ENCODE peak calls at places on chromosomes 4 and X, in six cellular contexts. M is A549, B is IMR-90, V is K562, E is HepG2, Q is GM12878. X is an unnamed sample.

GRCh38 chr4:67393699-67394281 is 151.5 kb downstream of the CENPC start:
- DNase-seq in V (peak), Q (no peak), B (peak), E (peak), M (peak), X (no peak)

GRCh38 chr4:1208970-1209704 is 36.8 kb upstream of the SPON2 start:
- DNase-seq in B (peak), M (no peak), Q (no peak), E (no peak), V (no peak), X (no peak)

GRCh38 chr4:127203561-127204260 is 429.0 kb upstream of the INTU start:
- DNase-seq in M (no peak), E (no peak), V (no peak), B (peak), Q (no peak), X (no peak)

GRCh38 chrX:38701073-38701472 is 100.2 kb upstream of the MID1IP1 start:
- DNase-seq in E (no peak), Q (no peak), M (no peak), V (peak), B (no peak), X (no peak)

GRCh38 chr4:7971159-7971631 is 31.5 kb upstream of the AFAP1 start:
- DNase-seq in B (no peak), M (no peak), V (no peak), E (no peak), Q (no peak), X (no peak)

GRCh38 chr4:36385951-36386561 is 104.6 kb downstream of the DTHD1 start:
- DNase-seq in V (no peak), Q (peak), M (no peak), E (no peak), B (no peak), X (no peak)

GRCh38 chr4:87005690-87006461 is 71.1 kb downstream of the AFF1 start:
- DNase-seq in E (no peak), Q (peak), V (peak), M (no peak), B (no peak), X (no peak)

GRCh38 chrX:113980953-113981352 is 602.9 kb upstream of the HTR2C start:
- DNase-seq in M (no peak), E (no peak), V (no peak), Q (no peak), B (no peak), X (no peak)

GRCh38 chr4:99945718-99946345 is 586 bp downstream of the DNAJB14 start:
- DNase-seq in V (peak), B (peak), M (no peak), Q (no peak), E (peak), X (peak)

GRCh38 chrX:9374537-9374936 is 90.3 kb upstream of the TBL1X start:
- DNase-seq in Q (no peak), B (no peak), M (no peak), V (no peak), E (no peak), X (no peak)

GRCh38 chrX:155767101-155767878 is 113.9 kb upstream of the VAMP7 start:
- DNase-seq in V (peak), B (peak), Q (peak), E (no peak), M (peak), X (peak)

GRCh38 chr4:102693266-102693850 is 67.4 kb downstream of the MANBA start:
- DNase-seq in Q (no peak), V (no peak), E (no peak), M (no peak), B (peak), X (no peak)

DNA sequence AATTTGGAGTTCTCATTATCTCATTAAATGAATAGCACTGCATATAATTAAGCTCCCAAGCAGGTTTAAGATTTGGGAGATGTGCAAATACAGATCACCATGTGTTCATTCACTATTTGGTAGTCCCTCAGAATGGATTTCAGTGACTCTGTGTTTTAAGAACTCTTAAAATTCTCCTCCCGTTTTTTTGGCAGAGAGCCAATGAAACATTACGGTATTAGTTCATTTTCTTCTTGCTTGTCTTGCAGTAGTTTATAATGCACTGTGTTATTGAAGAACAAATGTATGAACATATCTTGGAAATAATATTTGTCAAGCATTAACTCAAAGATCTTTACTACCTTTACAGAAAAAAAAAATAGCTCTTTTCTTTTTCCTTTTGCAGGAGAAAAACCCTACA is 32.7 kb downstream of the KLF3 start:
- DNase-seq in V (no peak), E (no peak), Q (no peak), B (no peak), M (no peak), X (no peak)
- TF ChIP-seq BHLHE40 in V (no peak), E (no peak), Q (no peak), B (no peak), M (no peak), X (no peak)

DNA sequence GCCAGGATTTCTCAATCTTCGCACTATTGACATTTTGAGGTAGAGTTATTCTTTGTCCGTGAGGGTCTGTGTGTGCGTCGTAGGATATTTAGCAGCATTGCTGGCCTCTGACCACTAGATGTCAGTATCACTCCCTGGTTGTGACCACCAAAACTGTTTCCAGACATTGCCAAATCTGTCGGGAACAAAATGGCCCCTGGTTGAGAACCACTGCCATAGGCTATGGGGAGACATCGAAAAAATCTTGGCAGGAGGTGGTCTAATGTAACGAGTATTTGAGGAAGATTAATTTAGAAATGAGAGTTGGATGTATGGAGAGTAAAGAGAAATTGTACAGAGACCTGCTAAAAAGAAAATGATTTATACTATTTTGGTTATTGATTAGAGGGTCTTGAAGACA is 108.4 kb downstream of the DOCK11 start:
- DNase-seq in E (peak), B (peak), M (peak), Q (peak), V (peak), X (peak)
- TF ChIP-seq BHLHE40 in E (no peak), B (no peak), M (no peak), Q (no peak), V (no peak), X (no peak)

DNA sequence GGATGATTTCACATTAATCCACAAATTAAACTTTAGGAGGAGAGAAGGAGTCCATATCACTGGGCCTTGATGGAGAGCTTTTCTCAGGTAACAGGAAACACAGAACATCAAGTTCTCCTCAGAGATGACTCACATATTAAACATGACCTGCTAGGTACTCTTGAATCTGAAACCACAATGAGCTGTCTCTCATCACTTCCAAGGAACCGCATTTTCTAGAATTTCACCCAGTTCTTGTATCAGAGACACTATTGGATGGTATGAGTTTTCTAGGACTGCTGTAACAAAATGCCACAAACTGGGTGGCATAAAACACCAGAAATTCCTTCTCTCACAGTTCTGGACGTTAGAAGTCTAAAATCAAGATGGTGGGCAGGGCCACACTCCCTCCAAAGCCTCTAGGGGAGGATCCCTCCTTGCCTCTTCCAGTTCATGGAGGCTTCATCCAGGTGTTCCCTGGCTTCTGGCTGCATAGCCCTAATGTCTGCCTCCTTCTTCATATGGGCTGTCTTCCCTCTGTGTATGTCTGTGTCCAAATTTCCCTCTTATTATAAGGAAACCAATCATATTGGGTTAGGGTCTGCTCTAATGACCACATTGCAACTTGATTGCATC is 38.5 kb upstream of the RASL11B start:
- DNase-seq in Q (no peak), V (no peak), B (peak), E (no peak), M (no peak), X (no peak)
- TF ChIP-seq BHLHE40 in Q (no peak), V (no peak), B (no peak), E (no peak), M (no peak), X (no peak)

GRCh38 chr4:145623831-145624230 is 4.6 kb downstream of the MMAA start:
- DNase-seq in B (peak), E (no peak), M (no peak), Q (no peak), V (no peak), X (no peak)
- TF ChIP-seq BHLHE40 in B (no peak), E (no peak), M (no peak), Q (no peak), V (no peak), X (no peak)

DNA sequence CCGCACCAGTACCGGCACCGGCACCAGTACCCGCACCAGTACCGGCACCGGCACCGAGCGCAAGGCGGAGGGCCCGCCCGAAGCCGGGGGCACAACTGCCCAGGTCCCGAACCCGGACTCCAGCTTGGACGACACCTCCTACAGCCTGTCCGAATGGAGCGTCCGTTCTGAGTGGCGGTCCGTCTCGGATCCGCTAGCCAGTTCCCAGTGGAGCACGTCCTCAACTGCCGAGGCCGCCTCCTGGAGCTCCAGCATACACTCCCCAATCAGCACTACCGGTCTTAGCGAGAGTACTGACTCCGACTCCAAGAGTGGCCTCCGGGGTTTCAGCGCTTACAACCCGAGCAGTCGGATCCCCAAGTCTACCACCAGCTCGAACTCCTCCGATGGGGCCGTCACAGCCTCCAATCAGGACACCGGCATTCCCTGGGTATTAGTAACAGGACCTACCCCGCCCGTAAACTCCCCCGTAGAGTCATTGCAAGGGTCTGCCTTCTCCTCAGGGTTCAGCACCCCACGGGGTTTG is 885 bp upstream of the MAOA start:
- DNase-seq in B (peak), V (no peak), E (no peak), M (peak), Q (no peak), X (peak)
- TF ChIP-seq BHLHE40 in B (no peak), V (no peak), E (no peak), M (no peak), Q (no peak), X (no peak)

DNA sequence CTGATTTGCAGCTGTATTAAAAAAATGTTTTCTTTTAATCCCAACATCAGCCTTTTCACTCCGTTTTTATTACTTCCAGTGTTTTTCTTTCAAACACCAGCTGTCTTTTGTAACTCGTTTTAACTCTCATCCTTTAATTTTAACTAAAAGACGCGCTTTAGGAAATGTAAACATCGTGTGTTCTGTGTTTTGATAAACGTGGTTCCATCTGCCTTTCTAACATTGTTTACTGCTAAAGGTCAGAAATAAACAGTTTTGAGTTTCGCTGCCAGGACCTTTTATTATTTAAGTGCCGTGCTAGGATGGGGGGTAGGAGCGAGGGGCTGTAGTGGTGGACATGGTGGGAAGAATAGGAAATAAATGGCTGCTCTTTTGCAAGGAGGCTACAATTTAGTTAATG is 1.5 kb downstream of the N4BP2 start:
- DNase-seq in M (no peak), V (no peak), B (no peak), Q (no peak), E (no peak), X (peak)
- TF ChIP-seq BHLHE40 in M (no peak), V (no peak), B (no peak), Q (no peak), E (no peak), X (no peak)

X was measured in HEK293T.